ENCODE peak calls at places on chromosome 21, in six cellular contexts. One of them, this sample, is unnamed.

GRCh38 chr21:14303731-14304488 is 79.0 kb downstream of the HSPA13 start:
- DNase-seq in activated CD4-positive, alpha-beta memory T cell treated with anti-CD3 and anti-CD28 coated beads for 36 hours: no peak
- DNase-seq in GM12865: no peak
- DNase-seq in NCI-H1417: no peak
- DNase-seq in glomerular endothelial cell: no peak
- DNase-seq in stimulated activated CD4-positive, alpha-beta T cell treated with anti-CD3 and anti-CD28 coated beads, Interleukin-4, amount 100 ng/mL, for 48 hours: no peak
- DNase-seq in this sample: no peak

GRCh38 chr21:44532712-44533111 is 7.3 kb downstream of the KRTAP10-1 start:
- DNase-seq in activated CD4-positive, alpha-beta memory T cell treated with anti-CD3 and anti-CD28 coated beads for 36 hours: no peak
- DNase-seq in GM12865: no peak
- DNase-seq in NCI-H1417: no peak
- DNase-seq in glomerular endothelial cell: no peak
- DNase-seq in stimulated activated CD4-positive, alpha-beta T cell treated with anti-CD3 and anti-CD28 coated beads, Interleukin-4, amount 100 ng/mL, for 48 hours: no peak
- DNase-seq in this sample: peak

GRCh38 chr21:35038772-35039145 is 10.3 kb downstream of the RUNX1 start:
- DNase-seq in activated CD4-positive, alpha-beta memory T cell treated with anti-CD3 and anti-CD28 coated beads for 36 hours: no peak
- DNase-seq in GM12865: no peak
- DNase-seq in NCI-H1417: no peak
- DNase-seq in glomerular endothelial cell: no peak
- DNase-seq in stimulated activated CD4-positive, alpha-beta T cell treated with anti-CD3 and anti-CD28 coated beads, Interleukin-4, amount 100 ng/mL, for 48 hours: no peak
- DNase-seq in this sample: no peak

GRCh38 chr21:39599191-39599966 is 13.4 kb upstream of the B3GALT5 start:
- DNase-seq in activated CD4-positive, alpha-beta memory T cell treated with anti-CD3 and anti-CD28 coated beads for 36 hours: no peak
- DNase-seq in GM12865: no peak
- DNase-seq in NCI-H1417: no peak
- DNase-seq in glomerular endothelial cell: no peak
- DNase-seq in stimulated activated CD4-positive, alpha-beta T cell treated with anti-CD3 and anti-CD28 coated beads, Interleukin-4, amount 100 ng/mL, for 48 hours: no peak
- DNase-seq in this sample: no peak

GRCh38 chr21:15192243-15192642 is 127.4 kb upstream of the NRIP1 start:
- DNase-seq in activated CD4-positive, alpha-beta memory T cell treated with anti-CD3 and anti-CD28 coated beads for 36 hours: no peak
- DNase-seq in GM12865: no peak
- DNase-seq in NCI-H1417: no peak
- DNase-seq in glomerular endothelial cell: no peak
- DNase-seq in stimulated activated CD4-positive, alpha-beta T cell treated with anti-CD3 and anti-CD28 coated beads, Interleukin-4, amount 100 ng/mL, for 48 hours: no peak
- DNase-seq in this sample: no peak

GRCh38 chr21:32316363-32317215 is 17.9 kb downstream of the MRAP start:
- DNase-seq in activated CD4-positive, alpha-beta memory T cell treated with anti-CD3 and anti-CD28 coated beads for 36 hours: no peak
- DNase-seq in GM12865: no peak
- DNase-seq in NCI-H1417: no peak
- DNase-seq in glomerular endothelial cell: no peak
- DNase-seq in stimulated activated CD4-positive, alpha-beta T cell treated with anti-CD3 and anti-CD28 coated beads, Interleukin-4, amount 100 ng/mL, for 48 hours: no peak
- DNase-seq in this sample: no peak

GRCh38 chr21:27580276-27580675 is 613.4 kb upstream of the ADAMTS5 start:
- DNase-seq in activated CD4-positive, alpha-beta memory T cell treated with anti-CD3 and anti-CD28 coated beads for 36 hours: no peak
- DNase-seq in GM12865: no peak
- DNase-seq in NCI-H1417: no peak
- DNase-seq in glomerular endothelial cell: no peak
- DNase-seq in stimulated activated CD4-positive, alpha-beta T cell treated with anti-CD3 and anti-CD28 coated beads, Interleukin-4, amount 100 ng/mL, for 48 hours: no peak
- DNase-seq in this sample: no peak

GRCh38 chr21:33021667-33022066 is 4.1 kb upstream of the OLIG2 start:
- DNase-seq in activated CD4-positive, alpha-beta memory T cell treated with anti-CD3 and anti-CD28 coated beads for 36 hours: no peak
- DNase-seq in GM12865: no peak
- DNase-seq in NCI-H1417: no peak
- DNase-seq in glomerular endothelial cell: no peak
- DNase-seq in stimulated activated CD4-positive, alpha-beta T cell treated with anti-CD3 and anti-CD28 coated beads, Interleukin-4, amount 100 ng/mL, for 48 hours: no peak
- DNase-seq in this sample: no peak

GRCh38 chr21:45632897-45633260 is 10.6 kb upstream of the PCBP3 start:
- DNase-seq in activated CD4-positive, alpha-beta memory T cell treated with anti-CD3 and anti-CD28 coated beads for 36 hours: no peak
- DNase-seq in GM12865: no peak
- DNase-seq in NCI-H1417: no peak
- DNase-seq in glomerular endothelial cell: no peak
- DNase-seq in stimulated activated CD4-positive, alpha-beta T cell treated with anti-CD3 and anti-CD28 coated beads, Interleukin-4, amount 100 ng/mL, for 48 hours: no peak
- DNase-seq in this sample: no peak

GRCh38 chr21:34510148-34511142 is 1.6 kb downstream of the KCNE1 start:
- DNase-seq in activated CD4-positive, alpha-beta memory T cell treated with anti-CD3 and anti-CD28 coated beads for 36 hours: peak
- DNase-seq in GM12865: peak
- DNase-seq in NCI-H1417: peak
- DNase-seq in glomerular endothelial cell: no peak
- DNase-seq in stimulated activated CD4-positive, alpha-beta T cell treated with anti-CD3 and anti-CD28 coated beads, Interleukin-4, amount 100 ng/mL, for 48 hours: peak
- DNase-seq in this sample: peak

GRCh38 chr21:39313042-39313456 is 383 bp downstream of the BRWD1 start:
- DNase-seq in activated CD4-positive, alpha-beta memory T cell treated with anti-CD3 and anti-CD28 coated beads for 36 hours: peak
- DNase-seq in GM12865: peak
- DNase-seq in NCI-H1417: no peak
- DNase-seq in glomerular endothelial cell: no peak
- DNase-seq in stimulated activated CD4-positive, alpha-beta T cell treated with anti-CD3 and anti-CD28 coated beads, Interleukin-4, amount 100 ng/mL, for 48 hours: no peak
- DNase-seq in this sample: peak

GRCh38 chr21:41429305-41429704 is 3.3 kb downstream of the MX1 start:
- DNase-seq in activated CD4-positive, alpha-beta memory T cell treated with anti-CD3 and anti-CD28 coated beads for 36 hours: no peak
- DNase-seq in GM12865: no peak
- DNase-seq in NCI-H1417: no peak
- DNase-seq in glomerular endothelial cell: no peak
- DNase-seq in stimulated activated CD4-positive, alpha-beta T cell treated with anti-CD3 and anti-CD28 coated beads, Interleukin-4, amount 100 ng/mL, for 48 hours: no peak
- DNase-seq in this sample: no peak

GRCh38 chr21:42654179-42654912 is 925 bp downstream of the PDE9A start:
- DNase-seq in activated CD4-positive, alpha-beta memory T cell treated with anti-CD3 and anti-CD28 coated beads for 36 hours: peak
- DNase-seq in GM12865: peak
- DNase-seq in NCI-H1417: peak
- DNase-seq in glomerular endothelial cell: no peak
- DNase-seq in stimulated activated CD4-positive, alpha-beta T cell treated with anti-CD3 and anti-CD28 coated beads, Interleukin-4, amount 100 ng/mL, for 48 hours: no peak
- DNase-seq in this sample: no peak

GRCh38 chr21:30718239-30718909 is at the start of gene KRTAP21-3:
- DNase-seq in activated CD4-positive, alpha-beta memory T cell treated with anti-CD3 and anti-CD28 coated beads for 36 hours: peak
- DNase-seq in GM12865: peak
- DNase-seq in NCI-H1417: no peak
- DNase-seq in glomerular endothelial cell: no peak
- DNase-seq in stimulated activated CD4-positive, alpha-beta T cell treated with anti-CD3 and anti-CD28 coated beads, Interleukin-4, amount 100 ng/mL, for 48 hours: no peak
- DNase-seq in this sample: no peak

GRCh38 chr21:33811147-33812024 is 104.2 kb downstream of the ATP5PO start:
- DNase-seq in activated CD4-positive, alpha-beta memory T cell treated with anti-CD3 and anti-CD28 coated beads for 36 hours: no peak
- DNase-seq in GM12865: no peak
- DNase-seq in NCI-H1417: no peak
- DNase-seq in glomerular endothelial cell: no peak
- DNase-seq in stimulated activated CD4-positive, alpha-beta T cell treated with anti-CD3 and anti-CD28 coated beads, Interleukin-4, amount 100 ng/mL, for 48 hours: no peak
- DNase-seq in this sample: no peak

GRCh38 chr21:16568661-16569060 is 838.9 kb downstream of the USP25 start:
- DNase-seq in activated CD4-positive, alpha-beta memory T cell treated with anti-CD3 and anti-CD28 coated beads for 36 hours: no peak
- DNase-seq in GM12865: no peak
- DNase-seq in NCI-H1417: peak
- DNase-seq in glomerular endothelial cell: no peak
- DNase-seq in stimulated activated CD4-positive, alpha-beta T cell treated with anti-CD3 and anti-CD28 coated beads, Interleukin-4, amount 100 ng/mL, for 48 hours: no peak
- DNase-seq in this sample: no peak

GRCh38 chr21:33266050-33266783 is at the start of gene IL10RB:
- DNase-seq in activated CD4-positive, alpha-beta memory T cell treated with anti-CD3 and anti-CD28 coated beads for 36 hours: peak
- DNase-seq in GM12865: peak
- DNase-seq in NCI-H1417: peak
- DNase-seq in glomerular endothelial cell: no peak
- DNase-seq in stimulated activated CD4-positive, alpha-beta T cell treated with anti-CD3 and anti-CD28 coated beads, Interleukin-4, amount 100 ng/mL, for 48 hours: peak
- DNase-seq in this sample: peak

GRCh38 chr21:38308785-38309119 is 52.0 kb downstream of the KCNJ15 start:
- DNase-seq in activated CD4-positive, alpha-beta memory T cell treated with anti-CD3 and anti-CD28 coated beads for 36 hours: no peak
- DNase-seq in GM12865: no peak
- DNase-seq in NCI-H1417: no peak
- DNase-seq in glomerular endothelial cell: no peak
- DNase-seq in stimulated activated CD4-positive, alpha-beta T cell treated with anti-CD3 and anti-CD28 coated beads, Interleukin-4, amount 100 ng/mL, for 48 hours: no peak
- DNase-seq in this sample: no peak

GRCh38 chr21:45828580-45829565 is 152.7 kb upstream of the COL6A1 start:
- DNase-seq in activated CD4-positive, alpha-beta memory T cell treated with anti-CD3 and anti-CD28 coated beads for 36 hours: no peak
- DNase-seq in GM12865: no peak
- DNase-seq in NCI-H1417: no peak
- DNase-seq in glomerular endothelial cell: no peak
- DNase-seq in stimulated activated CD4-positive, alpha-beta T cell treated with anti-CD3 and anti-CD28 coated beads, Interleukin-4, amount 100 ng/mL, for 48 hours: no peak
- DNase-seq in this sample: no peak

GRCh38 chr21:46621457-46622182 is 13.9 kb upstream of the PRMT2 start:
- DNase-seq in activated CD4-positive, alpha-beta memory T cell treated with anti-CD3 and anti-CD28 coated beads for 36 hours: peak
- DNase-seq in GM12865: no peak
- DNase-seq in NCI-H1417: no peak
- DNase-seq in glomerular endothelial cell: no peak
- DNase-seq in stimulated activated CD4-positive, alpha-beta T cell treated with anti-CD3 and anti-CD28 coated beads, Interleukin-4, amount 100 ng/mL, for 48 hours: no peak
- DNase-seq in this sample: peak

This sample was measured in sciatic nerve.